ENCODE peak calls at places on chromosomes 4 and X, in six cellular contexts. F is HT1080; S is NCI-H1092 treated with DMSO at 0.1 percent for 48 hours; U is stimulated activated CD8-positive, alpha-beta memory T cell treated with anti-CD3 and anti-CD28 coated beads, Interleukin-15, amount 100 ng/mL, for 4 hours; M is lung; L is adipocyte. Z is an unnamed sample.

GRCh38 chr4:159077702-159078495 is 25.0 kb upstream of the RAPGEF2 start:
- DNase-seq in F (no peak), S (no peak), U (no peak), M (no peak), L (peak), Z (no peak)

GRCh38 chrX:129632443-129632842 is 22.3 kb downstream of the APLN start:
- DNase-seq in F (no peak), S (no peak), U (no peak), M (no peak), L (no peak), Z (no peak)

GRCh38 chrX:79592259-79592658 is 225.1 kb upstream of the ITM2A start:
- DNase-seq in F (no peak), S (no peak), U (no peak), M (no peak), L (no peak), Z (no peak)

GRCh38 chr4:58665649-58666048 is 1555.5 kb upstream of the IGFBP7 start:
- DNase-seq in F (no peak), S (peak), U (no peak), M (no peak), L (no peak), Z (no peak)

GRCh38 chr4:71288875-71289274 is 49.9 kb upstream of the SLC4A4 start:
- DNase-seq in F (no peak), S (no peak), U (no peak), M (no peak), L (no peak), Z (no peak)

GRCh38 chr4:61068745-61069144 is 131.4 kb upstream of the ADGRL3 start:
- DNase-seq in F (peak), S (no peak), U (no peak), M (no peak), L (peak), Z (no peak)

GRCh38 chr4:121192500-121192899 is 28.4 kb upstream of the TNIP3 start:
- DNase-seq in F (peak), S (peak), U (no peak), M (no peak), L (peak), Z (peak)

GRCh38 chr4:127501103-127501502 is 131.7 kb upstream of the INTU start:
- DNase-seq in F (peak), S (no peak), U (no peak), M (no peak), L (no peak), Z (no peak)

GRCh38 chrX:10352536-10352935 is 195.8 kb downstream of the CLCN4 start:
- DNase-seq in F (no peak), S (no peak), U (no peak), M (no peak), L (no peak), Z (no peak)